ENCODE peak calls at places on chromosome 18, in nine cellular contexts. F, C, Q, T, Z, L, J, H and B are unnamed samples.

GRCh38 chr18:77151791-77152517 is 19.4 kb upstream of the MBP start:
- DNase-seq in F (no peak), C (no peak), Q (no peak), T (no peak), Z (no peak), L (no peak), J (no peak), H (no peak), B (peak)

GRCh38 chr18:23337599-23338444 is 115.3 kb upstream of the RIOK3 start:
- DNase-seq in F (no peak), C (no peak), Q (no peak), T (no peak), Z (no peak), L (no peak), J (peak), H (no peak), B (no peak)

GRCh38 chr18:57898506-57899124 is 95.5 kb upstream of the ATP8B1 start:
- DNase-seq in F (no peak), C (no peak), Q (no peak), T (no peak), Z (no peak), L (no peak), J (peak), H (no peak), B (no peak)

GRCh38 chr18:7662866-7663265 is 95.8 kb downstream of the PTPRM start:
- DNase-seq in F (no peak), C (no peak), Q (no peak), T (no peak), Z (no peak), L (no peak), J (no peak), H (no peak), B (no peak)

GRCh38 chr18:64982414-64983096 is 768.3 kb upstream of the CDH7 start:
- DNase-seq in F (no peak), C (no peak), Q (no peak), T (no peak), Z (no peak), L (no peak), J (no peak), H (no peak), B (no peak)

GRCh38 chr18:48866028-48866733 is 84.6 kb downstream of the SMAD7 start:
- DNase-seq in F (no peak), C (no peak), Q (no peak), T (no peak), Z (no peak), L (no peak), J (peak), H (no peak), B (no peak)

GRCh38 chr18:64415218-64415617 is 266.3 kb upstream of the LINC00305 start:
- DNase-seq in F (no peak), C (no peak), Q (no peak), T (no peak), Z (no peak), L (no peak), J (no peak), H (no peak), B (no peak)

GRCh38 chr18:23306842-23307241 is 146.2 kb upstream of the RIOK3 start:
- DNase-seq in F (no peak), C (no peak), Q (no peak), T (no peak), Z (no peak), L (no peak), J (no peak), H (no peak), B (no peak)

GRCh38 chr18:183769-184168 is 25.4 kb downstream of the USP14 start:
- DNase-seq in F (no peak), C (no peak), Q (no peak), T (no peak), Z (no peak), L (no peak), J (no peak), H (no peak), B (no peak)